ENCODE peak calls at places on chromosomes 12 and 14, in six cellular contexts. Z is fibroblast of lung, U is heart left ventricle, J is foreskin fibroblast, P is RWPE2, I is NB4. G is an unnamed sample.

GRCh38 chr12:59070534-59070933 is 150.2 kb upstream of the LRIG3 start:
- DNase-seq in I (no peak), Z (no peak), P (no peak), J (no peak), U (no peak), G (no peak)

GRCh38 chr12:26823391-26823790 is 9.6 kb downstream of the ITPR2 start:
- DNase-seq in I (no peak), Z (peak; percentile 32), J (peak; percentile 62), P (no peak), U (no peak), G (peak; percentile 30)

GRCh38 chr12:47383942-47384341 is 304.2 kb upstream of the AMIGO2 start:
- DNase-seq in P (no peak), Z (peak; percentile 63), I (no peak), U (no peak), J (no peak), G (peak; percentile 74)

GRCh38 chr12:8860165-8860961 is 37.9 kb downstream of the A2ML1 start:
- DNase-seq in I (peak; percentile 55), Z (peak; percentile 67), P (no peak), U (peak; percentile 29), J (peak; percentile 41), G (peak; percentile 72)

GRCh38 chr12:70788774-70789173 is 131.8 kb downstream of the PTPRR start:
- DNase-seq in Z (no peak), J (no peak), U (no peak), I (no peak), P (no peak), G (no peak)

GRCh38 chr14:78782551-78782950 is 612.4 kb downstream of the NRXN3 start:
- DNase-seq in J (no peak), U (no peak), I (no peak), P (no peak), Z (no peak), G (no peak)

GRCh38 chr12:113683566-113683965 is 211.9 kb upstream of the LHX5 start:
- DNase-seq in J (no peak), P (no peak), Z (no peak), U (no peak), I (no peak), G (no peak)

GRCh38 chr12:23803547-23803946 is 145.9 kb downstream of the SOX5 start:
- DNase-seq in Z (no peak), P (no peak), U (no peak), J (no peak), I (no peak), G (no peak)

GRCh38 chr14:101972126-101972785 is 7.9 kb downstream of the DYNC1H1 start:
- DNase-seq in Z (peak; percentile 99), P (peak; percentile 99), I (peak; percentile 80), J (peak; percentile 100), U (peak; percentile 85), G (peak; percentile 100)

GRCh38 chr14:75182820-75183219 is 6.4 kb upstream of the TMED10 start:
- DNase-seq in P (no peak), J (peak; percentile 75), Z (peak; percentile 72), U (no peak), I (peak; percentile 85), G (peak; percentile 87)

GRCh38 chr12:20463920-20464524 is 95.7 kb downstream of the PDE3A start:
- DNase-seq in U (no peak), J (peak; percentile 50), Z (peak; percentile 47), P (no peak), I (peak; percentile 49), G (peak; percentile 52)

GRCh38 chr14:91418387-91419043 is 895 bp upstream of the CCDC88C start:
- DNase-seq in J (peak; percentile 68), U (peak; percentile 73), P (peak; percentile 76), Z (peak; percentile 48), I (peak; percentile 88), G (peak; percentile 52)

GRCh38 chr12:46507766-46508165 is 135.2 kb upstream of the SLC38A2 start:
- DNase-seq in Z (no peak), I (no peak), J (peak; percentile 38), U (no peak), P (no peak), G (peak; percentile 16)

GRCh38 chr12:3152013-3152412 is 74.8 kb downstream of the TSPAN9 start:
- DNase-seq in Z (no peak), P (no peak), J (no peak), I (no peak), U (peak; percentile 37), G (peak; percentile 77)

GRCh38 chr12:111529424-111530368 is 69.4 kb downstream of the ATXN2 start:
- DNase-seq in U (no peak), I (peak; percentile 81), P (no peak), J (peak; percentile 76), Z (peak; percentile 60), G (peak; percentile 59)

GRCh38 chr12:4107436-4107878 is 166.1 kb upstream of the CCND2 start:
- DNase-seq in P (no peak), Z (peak; percentile 72), J (peak; percentile 65), U (peak; percentile 51), I (peak; percentile 89), G (peak; percentile 52)

GRCh38 chr14:24167527-24168114 is 4.3 kb upstream of the REC8 start:
- DNase-seq in Z (no peak), J (no peak), U (no peak), P (no peak), I (no peak), G (peak; percentile 16)

GRCh38 chr14:63182967-63183366 is 21.3 kb upstream of the RHOJ start:
- DNase-seq in Z (no peak), I (no peak), U (no peak), J (no peak), P (no peak), G (no peak)

GRCh38 chr12:85405781-85406522 is 125.9 kb downstream of the ALX1 start:
- DNase-seq in J (peak; percentile 54), Z (peak; percentile 64), P (no peak), U (no peak), I (peak; percentile 15), G (peak; percentile 76)

GRCh38 chr12:78562358-78563205 is 302.0 kb upstream of the SYT1 start:
- DNase-seq in I (peak; percentile 13), P (no peak), U (no peak), J (peak; percentile 36), Z (peak; percentile 43), G (peak; percentile 40)

GRCh38 chr14:94177806-94178205 is 3.7 kb downstream of the PPP4R4 start:
- DNase-seq in P (no peak), J (no peak), I (no peak), U (no peak), Z (no peak), G (no peak)

GRCh38 chr14:32934891-32935633 is 3.6 kb upstream of the NPAS3 start:
- DNase-seq in J (peak; percentile 41), P (no peak), U (no peak), Z (no peak), I (no peak), G (no peak)

GRCh38 chr14:47040490-47040889 is 388.9 kb upstream of the RPL10L start:
- DNase-seq in J (no peak), Z (no peak), P (no peak), I (peak; percentile 6), U (no peak), G (no peak)

GRCh38 chr14:99262977-99263448 is 9.0 kb downstream of the BCL11B start:
- DNase-seq in I (no peak), Z (no peak), J (no peak), U (no peak), P (peak; percentile 60), G (no peak)

GRCh38 chr14:59347915-59348314 is 117.3 kb downstream of the GPR135 start:
- DNase-seq in Z (no peak), I (no peak), J (no peak), U (no peak), P (no peak), G (no peak)

GRCh38 chr12:131832393-131833231 is 4.4 kb downstream of the MMP17 start:
- DNase-seq in U (peak; percentile 43), J (peak; percentile 92), P (peak; percentile 58), Z (peak; percentile 81), I (no peak), G (peak; percentile 79)

GRCh38 chr12:94701711-94702110 is 51.4 kb upstream of the TMCC3 start:
- DNase-seq in Z (no peak), P (no peak), I (no peak), U (no peak), J (no peak), G (no peak)

GRCh38 chr14:87934185-87934584 is 58.8 kb downstream of the GALC start:
- DNase-seq in J (no peak), P (no peak), Z (no peak), U (no peak), I (peak; percentile 5), G (no peak)

GRCh38 chr14:101083564-101084435 is 180.3 kb upstream of the RTL1 start:
- DNase-seq in P (no peak), I (peak; percentile 28), J (no peak), Z (no peak), U (no peak), G (no peak)

GRCh38 chr14:21097616-21098133 is 780 bp downstream of the ZNF219 start:
- DNase-seq in J (no peak), U (no peak), P (no peak), Z (no peak), I (no peak), G (no peak)
- H3K4me3 ChIP-seq in J (peak overlapping the region; percentile 35), U (peak overlapping the region; percentile 10), P (peak overlapping the region; percentile 9), Z (no peak overlapping the region), I (no peak overlapping the region), G (peak overlapping the region; percentile 41)

GRCh38 chr14:104331871-104332605 is 193.7 kb downstream of the KIF26A start:
- DNase-seq in P (peak; percentile 63), J (no peak), U (no peak), Z (no peak), I (no peak), G (no peak)
- TF ChIP-seq CTCF in P (no peak), J (no peak), U (no peak), Z (no peak), I (no peak), G (no peak)

DNA sequence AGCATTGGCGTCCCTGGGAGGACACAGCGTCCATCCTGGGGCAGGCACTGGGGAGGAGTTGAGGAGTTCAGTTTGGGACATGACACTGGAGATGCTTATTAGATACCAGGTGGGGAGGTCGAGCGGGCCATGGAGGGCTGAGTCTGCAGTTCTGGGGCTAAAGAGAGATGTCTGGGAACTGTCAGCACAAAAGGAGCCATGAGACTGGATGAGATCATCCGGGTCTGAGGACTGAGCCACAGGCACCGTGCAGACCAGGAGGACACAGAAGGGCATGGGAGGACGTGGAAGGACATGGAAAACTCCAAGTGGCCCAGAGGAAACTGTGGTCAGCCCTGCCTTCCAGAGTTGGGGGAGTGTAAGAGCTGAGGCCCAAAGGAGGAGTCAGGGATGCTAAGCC is 92.6 kb downstream of the LGMN start:
- DNase-seq in J (no peak), U (no peak), Z (no peak), I (no peak), P (no peak), G (no peak)
- H3K4me3 ChIP-seq in J (no peak overlapping the region), U (no peak overlapping the region), Z (no peak overlapping the region), I (no peak overlapping the region), P (no peak overlapping the region), G (no peak overlapping the region)

DNA sequence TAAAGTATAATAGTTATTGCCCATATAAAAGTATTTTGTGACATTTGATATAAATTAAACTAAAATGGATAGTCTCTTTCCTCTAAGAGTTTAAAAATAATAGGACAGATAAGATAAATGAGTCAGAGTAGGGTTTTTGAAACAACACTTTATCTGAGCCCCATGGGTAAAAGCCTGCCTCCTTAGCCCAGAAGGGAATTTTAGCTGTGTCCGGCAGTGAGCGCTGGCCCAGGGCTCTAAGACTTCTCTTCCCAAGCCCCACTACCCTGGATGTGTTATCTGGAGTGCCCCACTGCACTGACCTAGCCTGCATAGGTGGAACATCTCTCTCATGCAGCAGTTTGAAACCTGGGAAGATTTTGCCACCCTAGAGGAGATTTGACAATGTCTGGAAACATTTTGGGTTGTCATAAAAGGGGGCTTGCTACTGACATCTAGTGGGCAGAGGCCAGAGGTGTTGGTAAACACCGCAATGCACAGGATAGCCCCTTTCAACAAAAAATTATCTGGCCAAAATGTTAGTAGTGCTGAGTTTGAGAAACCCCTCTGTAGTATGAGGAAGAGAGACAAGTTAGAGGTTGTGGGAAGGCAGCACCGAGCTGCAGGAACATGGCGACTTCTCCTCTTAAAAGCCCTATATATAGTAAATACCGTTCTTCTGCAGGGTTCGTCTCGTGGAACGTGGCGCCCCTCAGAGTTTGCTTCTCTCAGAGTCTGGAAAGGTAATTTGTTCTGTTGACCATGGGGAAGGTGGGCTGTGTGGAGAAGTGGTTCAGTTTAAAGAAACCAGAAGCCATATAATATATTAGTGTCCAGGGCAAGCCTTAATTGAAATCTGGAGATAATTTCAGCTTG is 29.3 kb upstream of the ATF1 start:
- DNase-seq in I (peak; percentile 63), U (no peak), J (peak; percentile 55), P (no peak), Z (peak; percentile 41), G (peak; percentile 56)
- TF ChIP-seq CTCF in I (peak; percentile 93), U (peak; percentile 62), J (peak; percentile 62), P (peak; percentile 75), Z (peak; percentile 46), G (peak; percentile 76)

G was measured in fibroblast of the aortic adventitia.